ENCODE peak calls at places on chromosomes 13 and 19, in nine cellular contexts. S is HepG2, T is suprapubic skin, R is heart left ventricle, B is H1, J is esophagus squamous epithelium, L is K562, Y is testis, E is tibial nerve. A is an unnamed sample.

GRCh38 chr13:49444517-49445395 is 682 bp downstream of the SETDB2 start:
- DNase-seq in S (peak; percentile 31), T (no peak), R (no peak), B (no peak), J (no peak), L (peak; percentile 59), Y (peak; percentile 69), E (peak; percentile 73), A (no peak)

GRCh38 chr13:33409673-33410072 is 124.1 kb upstream of the STARD13 start:
- DNase-seq in S (no peak), T (no peak), R (no peak), B (no peak), J (no peak), L (no peak), Y (no peak), E (no peak), A (no peak)

GRCh38 chr13:111906816-111907215 is 160.1 kb upstream of the SOX1 start:
- DNase-seq in S (no peak), T (no peak), R (no peak), B (no peak), J (no peak), L (no peak), Y (no peak), E (no peak), A (no peak)

GRCh38 chr13:27370305-27370853 is 54.0 kb upstream of the GTF3A start:
- DNase-seq in S (no peak), T (no peak), R (no peak), B (no peak), J (no peak), L (no peak), Y (no peak), E (no peak), A (no peak)

GRCh38 chr13:80341771-80342271 is 895 bp upstream of the SPRY2 start:
- DNase-seq in S (peak; percentile 49), T (peak; percentile 68), R (peak; percentile 69), B (no peak), J (no peak), L (peak; percentile 44), Y (peak; percentile 44), E (peak; percentile 43), A (peak; percentile 30)

GRCh38 chr13:111964411-111965035 is 102.4 kb upstream of the SOX1 start:
- DNase-seq in S (no peak), T (no peak), R (no peak), B (no peak), J (no peak), L (no peak), Y (no peak), E (no peak), A (no peak)

GRCh38 chr19:14138576-14139265 is 2.3 kb upstream of the ASF1B start:
- DNase-seq in S (no peak), T (no peak), R (peak; percentile 67), B (no peak), J (no peak), L (no peak), Y (no peak), E (no peak), A (no peak)

GRCh38 chr13:105587786-105588185 is 947.7 kb downstream of the EFNB2 start:
- DNase-seq in S (no peak), T (no peak), R (no peak), B (no peak), J (no peak), L (no peak), Y (no peak), E (no peak), A (no peak)

GRCh38 chr13:80036845-80037504 is 304.0 kb downstream of the SPRY2 start:
- DNase-seq in S (no peak), T (no peak), R (no peak), B (no peak), J (no peak), L (no peak), Y (no peak), E (no peak), A (no peak)

GRCh38 chr19:11505504-11506100 is at the start of gene ZNF653:
- DNase-seq in S (peak; percentile 89), T (peak; percentile 97), R (peak; percentile 94), B (peak; percentile 79), J (peak; percentile 59), L (peak; percentile 98), Y (peak; percentile 94), E (peak; percentile 91), A (peak; percentile 94)

GRCh38 chr13:49184621-49185020 is 35.5 kb upstream of the MLNR start:
- DNase-seq in S (no peak), T (no peak), R (no peak), B (peak; percentile 15), J (no peak), L (no peak), Y (no peak), E (no peak), A (no peak)

GRCh38 chr19:16702123-16702522 is 17.5 kb upstream of the NWD1 start:
- DNase-seq in S (peak; percentile 10), T (peak; percentile 64), R (peak; percentile 76), B (no peak), J (no peak), L (peak; percentile 16), Y (peak; percentile 66), E (peak; percentile 83), A (no peak)

GRCh38 chr19:39104104-39104708 is 20.0 kb downstream of the ACP7 start:
- DNase-seq in S (peak; percentile 42), T (no peak), R (no peak), B (no peak), J (no peak), L (no peak), Y (no peak), E (no peak), A (no peak)

GRCh38 chr13:110442946-110443632 is 118.4 kb downstream of the RAB20 start:
- DNase-seq in S (no peak), T (no peak), R (no peak), B (no peak), J (no peak), L (no peak), Y (no peak), E (no peak), A (no peak)

GRCh38 chr13:111315347-111315995 is 5.0 kb upstream of the TEX29 start:
- DNase-seq in S (no peak), T (no peak), R (no peak), B (no peak), J (no peak), L (no peak), Y (no peak), E (no peak), A (no peak)

GRCh38 chr13:106919638-106920037 is 351.7 kb upstream of the ARGLU1 start:
- DNase-seq in S (no peak), T (no peak), R (peak; percentile 81), B (no peak), J (no peak), L (no peak), Y (no peak), E (no peak), A (peak; percentile 17)

GRCh38 chr13:60164490-60164889 is 762 bp upstream of the DIAPH3 start:
- DNase-seq in S (no peak), T (no peak), R (no peak), B (no peak), J (no peak), L (no peak), Y (no peak), E (no peak), A (no peak)

GRCh38 chr19:47613165-47614146 is 4.5 kb downstream of the BICRA start:
- DNase-seq in S (no peak), T (no peak), R (no peak), B (no peak), J (no peak), L (peak; percentile 25), Y (no peak), E (no peak), A (no peak)

DNA sequence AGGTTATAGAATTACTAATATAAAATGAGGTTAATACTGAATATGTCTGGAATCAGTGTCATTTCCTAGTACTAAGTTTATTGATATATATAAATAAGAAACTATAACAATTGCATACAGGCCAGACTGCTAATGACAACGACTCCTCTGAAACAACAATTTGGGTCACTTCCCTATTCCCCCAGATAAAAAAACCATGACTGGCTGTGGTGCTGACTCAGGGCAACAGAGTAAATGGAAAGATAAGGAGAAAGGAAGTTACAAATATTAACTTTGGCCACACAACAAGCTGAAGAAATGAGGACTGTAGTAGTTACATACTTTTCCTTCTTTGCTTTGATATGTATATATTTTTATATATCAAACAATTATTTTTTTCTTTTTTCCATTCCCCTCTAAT is 263.7 kb upstream of the PCDH9 start:
- DNase-seq in S (no peak), T (no peak), R (no peak), B (no peak), J (no peak), L (peak; percentile 46), Y (no peak), E (no peak), A (no peak)
- H3K36me3 ChIP-seq in S (no peaks in the 10 kb centered on the region), T (no peaks in the 10 kb centered on the region), R (no peaks in the 10 kb centered on the region), B (no peaks in the 10 kb centered on the region), J (no peaks in the 10 kb centered on the region), L (no peaks in the 10 kb centered on the region), Y (no peaks in the 10 kb centered on the region), E (no peaks in the 10 kb centered on the region), A (no peaks in the 10 kb centered on the region)

DNA sequence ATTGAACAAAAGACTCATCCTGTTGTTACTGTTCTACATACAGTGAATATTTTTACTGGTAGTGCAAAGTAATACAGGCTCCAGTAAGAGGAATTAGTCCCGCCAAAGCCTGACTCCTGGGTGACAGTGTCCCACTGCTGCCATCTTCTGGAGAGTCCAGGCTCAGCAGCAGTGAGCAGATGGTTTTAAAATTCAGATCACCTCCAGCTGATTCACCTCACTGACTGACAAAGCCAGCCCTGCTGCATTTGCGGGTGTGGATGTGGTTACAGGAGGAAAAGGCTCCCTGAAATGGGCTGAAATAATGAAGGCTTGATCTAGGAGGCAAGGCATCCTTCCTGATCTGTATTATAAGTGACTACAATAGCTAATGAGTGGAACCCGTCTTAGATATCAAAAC is 18.3 kb downstream of the PABPC3 start:
- DNase-seq in S (peak; percentile 62), T (no peak), R (peak; percentile 49), B (peak; percentile 77), J (no peak), L (peak; percentile 74), Y (peak; percentile 80), E (peak; percentile 75), A (peak; percentile 23)
- TF ChIP-seq CTCF in S (peak; percentile 75), T (peak; percentile 42), R (peak; percentile 68), B (peak; percentile 90), J (peak; percentile 68), L (peak; percentile 83), Y (no peak), E (peak; percentile 60), A (peak; percentile 37)

GRCh38 chr19:610801-611505 is 21.3 kb downstream of the HCN2 start:
- DNase-seq in S (no peak), T (no peak), R (peak; percentile 73), B (no peak), J (no peak), L (peak; percentile 91), Y (peak; percentile 67), E (peak; percentile 61), A (no peak)
- TF ChIP-seq POLR2A in S (no peak), T (no peak), R (no peak), B (no peak), J (no peak), L (peak; percentile 66), Y (no peak), E (no peak), A (no peak)

GRCh38 chr19:43928820-43929219 is 6.3 kb downstream of the ZNF45 start:
- DNase-seq in S (no peak), T (no peak), R (no peak), B (no peak), J (no peak), L (no peak), Y (no peak), E (no peak), A (no peak)

DNA sequence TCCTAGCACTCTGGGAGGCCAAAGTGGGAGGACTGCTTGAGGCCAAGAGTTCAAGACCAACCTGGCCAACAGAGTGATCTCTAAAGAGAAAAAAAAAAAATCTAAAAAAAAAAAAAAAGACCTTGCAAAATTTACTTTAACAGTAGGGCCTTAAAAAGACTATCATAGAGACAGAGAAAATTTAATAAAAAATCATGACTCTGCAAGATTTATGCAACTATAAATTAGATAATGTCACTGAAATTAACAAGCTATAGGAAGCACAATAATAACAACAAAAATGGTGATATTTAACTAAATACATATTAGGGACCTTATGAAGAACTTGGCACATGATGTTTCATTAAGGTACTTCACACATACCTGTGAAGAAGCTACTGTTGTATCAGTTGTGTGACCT is 11.2 kb downstream of the ZNF45 start:
- DNase-seq in S (no peak), T (no peak), R (no peak), B (no peak), J (no peak), L (no peak), Y (no peak), E (no peak), A (no peak)
- H3K36me3 ChIP-seq in S (peaks cover 44% of the 10 kb centered on the region), T (peaks cover 100% of the 10 kb centered on the region), R (peaks cover 98% of the 10 kb centered on the region), B (peaks cover 45% of the 10 kb centered on the region), J (peaks cover 100% of the 10 kb centered on the region), L (peaks cover 35% of the 10 kb centered on the region), Y (no peaks in the 10 kb centered on the region), E (peaks cover 30% of the 10 kb centered on the region), A (no peaks in the 10 kb centered on the region)

A was measured in uterus.